ENCODE peak calls at places on chromosomes 6 and 20, in four cellular contexts. One of them, this sample, is unnamed.

GRCh38 chr20:53901064-53901463 is 169.3 kb downstream of the BCAS1 start:
- DNase-seq in A549: peak; percentile 52
- DNase-seq in K562: no peak
- DNase-seq in IMR-90: peak; percentile 72
- DNase-seq in this sample: no peak

GRCh38 chr6:139676718-139677117 is 302.3 kb upstream of the CITED2 start:
- DNase-seq in A549: no peak
- DNase-seq in K562: no peak
- DNase-seq in IMR-90: no peak
- DNase-seq in this sample: no peak

GRCh38 chr6:100435299-100435698 is 29.4 kb downstream of the SIM1 start:
- DNase-seq in A549: peak; percentile 75
- DNase-seq in K562: no peak
- DNase-seq in IMR-90: no peak
- DNase-seq in this sample: no peak

GRCh38 chr6:51675020-51675419 is 412.4 kb downstream of the PKHD1 start:
- DNase-seq in A549: no peak
- DNase-seq in K562: no peak
- DNase-seq in IMR-90: no peak
- DNase-seq in this sample: no peak

GRCh38 chr6:170178561-170179477 is 112.1 kb downstream of the DLL1 start:
- DNase-seq in A549: no peak
- DNase-seq in K562: no peak
- DNase-seq in IMR-90: peak; percentile 21
- DNase-seq in this sample: no peak

GRCh38 chr6:47031656-47032055 is 10.5 kb downstream of the ADGRF1 start:
- DNase-seq in A549: no peak
- DNase-seq in K562: no peak
- DNase-seq in IMR-90: no peak
- DNase-seq in this sample: no peak

GRCh38 chr6:144418969-144419545 is 133.9 kb downstream of the UTRN start:
- DNase-seq in A549: no peak
- DNase-seq in K562: no peak
- DNase-seq in IMR-90: no peak
- DNase-seq in this sample: no peak

GRCh38 chr20:11844691-11845090 is 73.0 kb upstream of the BTBD3 start:
- DNase-seq in A549: no peak
- DNase-seq in K562: no peak
- DNase-seq in IMR-90: no peak
- DNase-seq in this sample: no peak

GRCh38 chr20:25136643-25137559 is 55.0 kb upstream of the VSX1 start:
- DNase-seq in A549: peak; percentile 90
- DNase-seq in K562: peak; percentile 5
- DNase-seq in IMR-90: peak; percentile 87
- DNase-seq in this sample: no peak

GRCh38 chr6:137801352-137802088 is 65.5 kb upstream of the TNFAIP3 start:
- DNase-seq in A549: no peak
- DNase-seq in K562: no peak
- DNase-seq in IMR-90: no peak
- DNase-seq in this sample: no peak

GRCh38 chr6:148893481-148893880 is 146.7 kb downstream of the UST start:
- DNase-seq in A549: no peak
- DNase-seq in K562: no peak
- DNase-seq in IMR-90: no peak
- DNase-seq in this sample: no peak

GRCh38 chr6:35522660-35523658 is 10.3 kb upstream of the TULP1 start:
- DNase-seq in A549: peak; percentile 55
- DNase-seq in K562: peak; percentile 82
- DNase-seq in IMR-90: peak; percentile 50
- DNase-seq in this sample: peak; percentile 59

GRCh38 chr6:170266061-170266825 is 24.6 kb downstream of the DLL1 start:
- DNase-seq in A549: no peak
- DNase-seq in K562: no peak
- DNase-seq in IMR-90: no peak
- DNase-seq in this sample: no peak

GRCh38 chr6:11812439-11812838 is 33.8 kb upstream of the ADTRP start:
- DNase-seq in A549: no peak
- DNase-seq in K562: no peak
- DNase-seq in IMR-90: no peak
- DNase-seq in this sample: no peak

GRCh38 chr6:11811644-11812264 is 33.2 kb upstream of the ADTRP start:
- DNase-seq in A549: no peak
- DNase-seq in K562: no peak
- DNase-seq in IMR-90: no peak
- DNase-seq in this sample: no peak

GRCh38 chr6:11808054-11808453 is 29.5 kb upstream of the ADTRP start:
- DNase-seq in A549: no peak
- DNase-seq in K562: no peak
- DNase-seq in IMR-90: no peak
- DNase-seq in this sample: no peak

GRCh38 chr6:11810854-11811643 is 32.4 kb upstream of the ADTRP start:
- DNase-seq in A549: no peak
- DNase-seq in K562: no peak
- DNase-seq in IMR-90: peak; percentile 24
- DNase-seq in this sample: no peak

DNA sequence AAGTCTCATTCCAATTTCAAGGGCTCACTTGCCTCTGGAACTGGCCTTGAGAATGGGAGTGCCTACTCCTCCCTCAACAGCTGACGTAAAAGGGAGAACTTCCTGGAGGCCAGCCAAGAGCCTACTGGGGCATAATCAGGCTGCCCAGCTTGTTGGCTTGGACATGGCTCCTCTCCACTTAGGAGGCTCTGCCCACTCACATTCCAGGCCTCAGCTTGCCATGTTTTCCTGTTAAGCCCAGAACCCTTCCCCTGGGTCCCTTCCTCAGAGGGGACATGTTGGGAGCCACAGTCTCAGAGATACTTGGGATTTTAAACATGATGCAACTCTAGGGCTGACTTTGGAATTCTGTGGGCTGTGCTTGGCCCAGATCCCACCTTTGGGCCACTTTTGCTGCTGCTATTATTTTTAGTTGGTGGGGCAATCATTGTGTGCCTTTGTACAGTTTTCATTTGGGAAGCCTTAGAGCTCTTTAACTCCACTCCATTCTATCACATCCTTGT is 31.5 kb upstream of the ADTRP start:
- DNase-seq in A549: peak; percentile 90
- DNase-seq in K562: peak; percentile 80
- DNase-seq in IMR-90: peak; percentile 79
- DNase-seq in this sample: no peak
- TF ChIP-seq MAZ in A549: no peak
- TF ChIP-seq MAZ in K562: no peak
- TF ChIP-seq MAZ in IMR-90: no peak
- TF ChIP-seq MAZ in this sample: no peak

GRCh38 chr20:33287884-33288283 is 4.9 kb downstream of the BPIFB1 start:
- DNase-seq in A549: no peak
- DNase-seq in K562: no peak
- DNase-seq in IMR-90: no peak
- DNase-seq in this sample: no peak
- TF ChIP-seq MAZ in A549: no peak
- TF ChIP-seq MAZ in K562: no peak
- TF ChIP-seq MAZ in IMR-90: no peak
- TF ChIP-seq MAZ in this sample: no peak

DNA sequence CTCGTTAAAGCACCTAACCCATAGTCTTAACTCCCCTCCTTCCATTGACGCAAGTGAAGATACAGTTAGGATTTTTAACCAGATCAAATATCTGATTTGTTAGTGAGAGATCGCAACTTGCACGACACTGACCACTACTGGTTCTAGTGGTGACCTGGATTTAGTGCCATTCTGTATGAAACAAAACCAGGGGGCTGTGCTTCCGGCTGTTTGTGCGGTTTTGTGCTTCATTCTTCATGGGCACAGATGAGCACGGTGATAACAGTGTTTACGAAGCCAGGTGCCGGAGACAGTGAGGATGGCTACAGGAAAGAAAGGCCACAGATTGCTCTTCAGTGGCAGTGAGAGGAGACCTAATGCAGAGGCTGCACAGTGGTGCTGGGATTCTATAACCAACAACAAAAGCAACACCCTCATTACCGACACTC is 75.5 kb downstream of the NOL4L start:
- DNase-seq in A549: peak; percentile 23
- DNase-seq in K562: no peak
- DNase-seq in IMR-90: peak; percentile 54
- DNase-seq in this sample: peak; percentile 91
- TF ChIP-seq MAZ in A549: no peak
- TF ChIP-seq MAZ in K562: no peak
- TF ChIP-seq MAZ in IMR-90: no peak
- TF ChIP-seq MAZ in this sample: no peak

GRCh38 chr20:40493071-40493470 is 196.0 kb downstream of the MAFB start:
- DNase-seq in A549: no peak
- DNase-seq in K562: no peak
- DNase-seq in IMR-90: peak; percentile 28
- DNase-seq in this sample: no peak
- TF ChIP-seq MAZ in A549: no peak
- TF ChIP-seq MAZ in K562: no peak
- TF ChIP-seq MAZ in IMR-90: no peak
- TF ChIP-seq MAZ in this sample: no peak

GRCh38 chr20:32859961-32860360 is 1.2 kb downstream of the EFCAB8 start:
- DNase-seq in A549: no peak
- DNase-seq in K562: no peak
- DNase-seq in IMR-90: no peak
- DNase-seq in this sample: no peak

GRCh38 chr20:32858189-32858588 is 534 bp upstream of the EFCAB8 start:
- DNase-seq in A549: no peak
- DNase-seq in K562: no peak
- DNase-seq in IMR-90: no peak
- DNase-seq in this sample: no peak

GRCh38 chr20:32858873-32859372 is at the start of gene EFCAB8:
- DNase-seq in A549: no peak
- DNase-seq in K562: peak; percentile 40
- DNase-seq in IMR-90: no peak
- DNase-seq in this sample: no peak

DNA sequence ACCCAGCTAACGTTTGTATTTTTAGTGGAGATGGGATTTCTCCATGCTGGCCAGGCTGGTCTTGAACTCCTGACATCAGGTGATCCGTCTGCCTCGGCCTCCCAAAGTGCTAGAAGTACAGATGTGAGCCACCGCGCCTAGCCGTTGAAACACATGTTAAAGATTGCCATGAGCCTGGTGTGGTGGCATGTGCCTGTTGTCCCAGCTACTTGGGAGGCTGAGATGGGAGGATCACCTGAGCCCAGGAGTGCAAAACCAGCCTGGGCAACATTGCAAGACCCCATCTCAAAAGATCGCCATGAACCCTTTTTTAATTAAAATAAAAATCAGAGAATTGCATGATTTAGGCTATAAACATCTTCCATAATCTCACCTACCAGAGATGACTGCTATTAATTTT is 2.7 kb downstream of the EFCAB8 start:
- DNase-seq in A549: no peak
- DNase-seq in K562: no peak
- DNase-seq in IMR-90: no peak
- DNase-seq in this sample: no peak
- TF ChIP-seq MAZ in A549: no peak
- TF ChIP-seq MAZ in K562: no peak
- TF ChIP-seq MAZ in IMR-90: no peak
- TF ChIP-seq MAZ in this sample: no peak

GRCh38 chr6:145824344-145824743 is 9.7 kb upstream of the FBXO30 start:
- DNase-seq in A549: no peak
- DNase-seq in K562: no peak
- DNase-seq in IMR-90: no peak
- DNase-seq in this sample: no peak
- TF ChIP-seq MAZ in A549: no peak
- TF ChIP-seq MAZ in K562: no peak
- TF ChIP-seq MAZ in IMR-90: no peak
- TF ChIP-seq MAZ in this sample: no peak

GRCh38 chr6:107718341-107718740 is 105.8 kb downstream of the SCML4 start:
- DNase-seq in A549: no peak
- DNase-seq in K562: no peak
- DNase-seq in IMR-90: no peak
- DNase-seq in this sample: no peak
- TF ChIP-seq MAZ in A549: no peak
- TF ChIP-seq MAZ in K562: no peak
- TF ChIP-seq MAZ in IMR-90: no peak
- TF ChIP-seq MAZ in this sample: no peak

GRCh38 chr6:36738108-36738507 is 40.5 kb downstream of the RAB44 start:
- DNase-seq in A549: no peak
- DNase-seq in K562: no peak
- DNase-seq in IMR-90: no peak
- DNase-seq in this sample: no peak

GRCh38 chr6:36734486-36735060 is 36.9 kb downstream of the RAB44 start:
- DNase-seq in A549: no peak
- DNase-seq in K562: no peak
- DNase-seq in IMR-90: no peak
- DNase-seq in this sample: no peak

GRCh38 chr6:36733300-36733699 is 35.7 kb downstream of the RAB44 start:
- DNase-seq in A549: no peak
- DNase-seq in K562: no peak
- DNase-seq in IMR-90: no peak
- DNase-seq in this sample: no peak

GRCh38 chr6:36737043-36737785 is 39.6 kb downstream of the RAB44 start:
- DNase-seq in A549: no peak
- DNase-seq in K562: no peak
- DNase-seq in IMR-90: no peak
- DNase-seq in this sample: no peak

DNA sequence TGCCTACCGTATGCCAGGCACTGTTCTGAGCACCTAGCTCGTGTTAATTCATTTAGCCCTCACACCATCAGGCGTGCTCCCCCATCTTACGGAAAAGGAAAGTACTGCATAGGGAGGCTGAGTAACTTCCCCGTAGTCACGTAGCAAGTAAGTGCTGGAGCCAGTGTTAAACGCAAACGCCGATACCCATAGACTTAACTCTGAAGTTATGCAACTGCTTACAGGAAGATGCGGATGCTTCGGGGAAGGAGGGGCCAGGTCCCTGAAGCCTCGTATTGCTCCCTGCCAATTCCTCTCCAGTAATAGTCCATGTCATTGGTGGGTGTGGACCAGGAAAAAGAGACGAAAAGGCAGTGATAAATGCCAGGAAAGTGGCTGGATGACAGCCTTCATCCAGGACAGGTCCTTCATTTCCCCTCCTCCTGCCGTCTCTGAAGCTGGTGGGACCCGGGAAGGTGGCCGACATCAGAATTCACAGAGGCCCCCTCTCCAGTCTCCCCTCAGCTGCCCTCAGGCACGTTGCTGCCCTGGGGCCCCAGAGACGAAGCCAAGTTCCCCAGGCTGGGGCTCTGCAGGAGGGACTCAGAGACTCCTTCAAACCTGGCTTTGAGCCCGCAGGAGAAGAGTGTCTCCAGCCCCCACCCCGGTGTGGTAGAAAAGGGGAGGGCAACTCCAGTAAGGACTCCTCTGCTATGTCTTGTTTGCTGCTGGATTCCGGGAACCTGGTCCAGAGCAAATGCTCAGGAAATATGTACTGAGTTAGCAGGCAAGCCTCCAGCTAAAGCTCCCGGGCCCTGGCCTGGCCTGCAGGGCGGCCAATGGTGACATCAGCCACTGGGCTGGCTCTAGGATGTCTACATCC is 37.7 kb downstream of the RAB44 start:
- DNase-seq in A549: no peak
- DNase-seq in K562: no peak
- DNase-seq in IMR-90: peak; percentile 76
- DNase-seq in this sample: no peak
- TF ChIP-seq MAZ in A549: no peak
- TF ChIP-seq MAZ in K562: no peak
- TF ChIP-seq MAZ in IMR-90: peak; percentile 9
- TF ChIP-seq MAZ in this sample: no peak

GRCh38 chr6:37602360-37602759 is 95.3 kb downstream of the MDGA1 start:
- DNase-seq in A549: no peak
- DNase-seq in K562: no peak
- DNase-seq in IMR-90: peak; percentile 63
- DNase-seq in this sample: no peak
- TF ChIP-seq MAZ in A549: no peak
- TF ChIP-seq MAZ in K562: no peak
- TF ChIP-seq MAZ in IMR-90: no peak
- TF ChIP-seq MAZ in this sample: no peak

This sample was measured in HepG2.